ENCODE peak calls at places on chromosome 11, in ten cellular contexts. X, R, I, P, F, O, H, U, G and V are unnamed samples.
A peak's percentile ranks its signal among the peaks of the same experiment; 100 is the strongest.

GRCh38 chr11:66713746-66714480 is 15.1 kb downstream of the SPTBN2 start:
- DNase-seq in X (no peak), R (no peak), I (no peak), P (no peak), F (no peak), O (no peak), H (no peak), U (no peak), G (no peak), V (no peak)

GRCh38 chr11:32817181-32817842 is 12.4 kb upstream of the PRRG4 start:
- DNase-seq in X (no peak), R (no peak), I (no peak), P (no peak), F (no peak), O (no peak), H (no peak), U (no peak), G (no peak), V (no peak)

GRCh38 chr11:94629741-94630140 is 62.6 kb downstream of the PIWIL4 start:
- DNase-seq in X (no peak), R (no peak), I (no peak), P (no peak), F (no peak), O (no peak), H (no peak), U (no peak), G (no peak), V (no peak)

GRCh38 chr11:94544582-94544831 is 786 bp downstream of the FUT4 start:
- DNase-seq in X (no peak), R (no peak), I (peak; percentile 16), P (no peak), F (no peak), O (peak; percentile 57), H (no peak), U (no peak), G (no peak), V (no peak)

GRCh38 chr11:111454561-111455192 is 57.5 kb downstream of the BTG4 start:
- DNase-seq in X (no peak), R (peak; percentile 13), I (peak; percentile 85), P (peak; percentile 57), F (peak; percentile 69), O (peak; percentile 53), H (peak; percentile 31), U (no peak), G (no peak), V (peak; percentile 80)

GRCh38 chr11:116871248-116871647 is 33.8 kb upstream of the APOA1 start:
- DNase-seq in X (no peak), R (no peak), I (no peak), P (no peak), F (no peak), O (no peak), H (no peak), U (peak; percentile 2), G (no peak), V (no peak)

GRCh38 chr11:9831122-9831521 is 167.2 kb downstream of the SWAP70 start:
- DNase-seq in X (no peak), R (no peak), I (no peak), P (no peak), F (no peak), O (no peak), H (no peak), U (no peak), G (no peak), V (no peak)

GRCh38 chr11:55714982-55715888 is 53.2 kb downstream of the OR4C6 start:
- DNase-seq in X (no peak), R (no peak), I (peak; percentile 13), P (peak; percentile 42), F (no peak), O (no peak), H (no peak), U (no peak), G (no peak), V (no peak)

GRCh38 chr11:113313601-113314000 is 782 bp upstream of the TTC12 start:
- DNase-seq in X (no peak), R (no peak), I (peak; percentile 42), P (no peak), F (no peak), O (no peak), H (no peak), U (no peak), G (no peak), V (no peak)

GRCh38 chr11:16610738-16611388 is 127.6 kb upstream of the C11orf58 start:
- DNase-seq in X (no peak), R (no peak), I (no peak), P (no peak), F (no peak), O (no peak), H (no peak), U (no peak), G (no peak), V (no peak)

GRCh38 chr11:134846776-134847722 is 435.0 kb upstream of the B3GAT1 start:
- DNase-seq in X (no peak), R (no peak), I (no peak), P (no peak), F (no peak), O (no peak), H (no peak), U (no peak), G (no peak), V (no peak)

GRCh38 chr11:1501421-1502167 is 15.0 kb upstream of the MOB2 start:
- DNase-seq in X (no peak), R (no peak), I (no peak), P (no peak), F (no peak), O (no peak), H (no peak), U (no peak), G (no peak), V (no peak)

GRCh38 chr11:92198276-92198675 is 26.3 kb upstream of the FAT3 start:
- DNase-seq in X (no peak), R (no peak), I (no peak), P (no peak), F (no peak), O (no peak), H (no peak), U (no peak), G (no peak), V (no peak)

GRCh38 chr11:35139883-35140282 is 912 bp downstream of the CD44 start:
- DNase-seq in X (peak; percentile 46), R (no peak), I (peak; percentile 29), P (no peak), F (no peak), O (no peak), H (no peak), U (no peak), G (no peak), V (no peak)

GRCh38 chr11:117618956-117619355 is 178.1 kb downstream of the DSCAML1 start:
- DNase-seq in X (peak; percentile 36), R (no peak), I (no peak), P (no peak), F (peak; percentile 56), O (no peak), H (no peak), U (no peak), G (no peak), V (peak; percentile 81)

GRCh38 chr11:47446833-47447232 is 2.1 kb downstream of the RAPSN start:
- DNase-seq in X (no peak), R (no peak), I (no peak), P (no peak), F (no peak), O (no peak), H (no peak), U (no peak), G (no peak), V (no peak)

GRCh38 chr11:69915501-69916250 is 96.5 kb upstream of the FGF3 start:
- DNase-seq in X (peak; percentile 87), R (no peak), I (peak; percentile 77), P (peak; percentile 55), F (peak; percentile 64), O (peak; percentile 91), H (no peak), U (peak; percentile 80), G (peak; percentile 91), V (peak; percentile 61)

GRCh38 chr11:123188508-123189165 is 6.4 kb downstream of the CLMP start:
- DNase-seq in X (no peak), R (no peak), I (no peak), P (peak; percentile 46), F (no peak), O (no peak), H (no peak), U (no peak), G (no peak), V (peak; percentile 27)

GRCh38 chr11:68313574-68314202 is 1.3 kb downstream of the LRP5 start:
- DNase-seq in X (no peak), R (no peak), I (no peak), P (peak; percentile 15), F (no peak), O (no peak), H (no peak), U (no peak), G (no peak), V (no peak)

GRCh38 chr11:43868852-43869567 is 11.6 kb upstream of the ALKBH3 start:
- DNase-seq in X (no peak), R (no peak), I (peak; percentile 70), P (peak; percentile 33), F (no peak), O (no peak), H (peak; percentile 19), U (peak; percentile 4), G (no peak), V (no peak)

GRCh38 chr11:107581147-107581546 is 9.8 kb upstream of the ELMOD1 start:
- DNase-seq in X (no peak), R (no peak), I (no peak), P (no peak), F (no peak), O (no peak), H (no peak), U (no peak), G (no peak), V (no peak)

GRCh38 chr11:112697371-112697770 is 263.8 kb upstream of the NCAM1 start:
- DNase-seq in X (no peak), R (peak; percentile 13), I (no peak), P (no peak), F (peak; percentile 84), O (no peak), H (no peak), U (no peak), G (no peak), V (peak; percentile 83)